ENCODE peak calls at places on chromosomes 4 and X, in nine cellular contexts. D, M, J, K, B, Y, G, S and Q are unnamed samples.

GRCh38 chr4:126976850-126977249 is 655.9 kb upstream of the INTU start:
- DNase-seq in D (no peak), M (no peak), J (no peak), K (no peak), B (no peak), Y (no peak), G (no peak), S (no peak), Q (no peak)

GRCh38 chrX:136589966-136590365 is 58.0 kb downstream of the VGLL1 start:
- DNase-seq in D (no peak), M (peak), J (no peak), K (no peak), B (peak), Y (no peak), G (no peak), S (no peak), Q (no peak)

GRCh38 chr4:112589207-112589606 is 47.5 kb downstream of the ZGRF1 start:
- DNase-seq in D (peak), M (peak), J (no peak), K (peak), B (peak), Y (no peak), G (no peak), S (no peak), Q (no peak)

GRCh38 chr4:105785792-105786191 is 77.2 kb downstream of the GSTCD start:
- DNase-seq in D (no peak), M (no peak), J (no peak), K (no peak), B (no peak), Y (no peak), G (no peak), S (no peak), Q (no peak)

GRCh38 chr4:150708004-150708403 is 126.1 kb downstream of the MAB21L2 start:
- DNase-seq in D (no peak), M (no peak), J (no peak), K (no peak), B (no peak), Y (no peak), G (no peak), S (no peak), Q (no peak)

GRCh38 chr4:148986951-148987350 is 544.7 kb upstream of the NR3C2 start:
- DNase-seq in D (no peak), M (no peak), J (no peak), K (no peak), B (no peak), Y (no peak), G (no peak), S (no peak), Q (no peak)

GRCh38 chrX:123993326-123993725 is 31.8 kb downstream of the STAG2 start:
- DNase-seq in D (no peak), M (no peak), J (no peak), K (peak), B (peak), Y (no peak), G (no peak), S (no peak), Q (no peak)

GRCh38 chr4:121873604-121874003 is 3.3 kb upstream of the BBS7 start:
- DNase-seq in D (no peak), M (no peak), J (no peak), K (no peak), B (peak), Y (no peak), G (no peak), S (no peak), Q (no peak)